ENCODE peak calls at places on chromosomes 7 and 10, in seven cellular contexts. L is CD8-positive, alpha-beta memory T cell; K is hepatocyte; F is heart right ventricle; X is tibial artery; V is HCT116; Z is adrenal gland. T is an unnamed sample.
A peak's percentile ranks its signal among the peaks of the same experiment; 100 is the strongest.

GRCh38 chr10:29636178-29636577 is 1.4 kb upstream of the SVIL start:
- DNase-seq in L (peak; percentile 64), K (no peak), F (no peak), X (no peak), V (no peak), Z (no peak), T (no peak)

GRCh38 chr7:137328389-137329120 is 15.0 kb downstream of the PTN start:
- DNase-seq in L (no peak), K (no peak), F (peak; percentile 16), X (no peak), V (no peak), Z (no peak), T (peak; percentile 57)

GRCh38 chr10:8331896-8332729 is 277.6 kb downstream of the GATA3 start:
- DNase-seq in L (peak; percentile 96), K (peak; percentile 63), F (peak; percentile 7), X (peak; percentile 27), V (no peak), Z (peak; percentile 13), T (peak; percentile 57)

GRCh38 chr7:29408841-29409243 is 154.8 kb upstream of the PRR15 start:
- DNase-seq in L (peak; percentile 48), K (peak; percentile 84), F (peak; percentile 65), X (peak; percentile 48), V (peak; percentile 34), Z (peak; percentile 54), T (no peak)

GRCh38 chr7:34128762-34129161 is 223.4 kb downstream of the BMPER start:
- DNase-seq in L (no peak), K (no peak), F (no peak), X (no peak), V (no peak), Z (no peak), T (no peak)

GRCh38 chr7:55964261-55964801 is at the start of gene NIPSNAP2:
- DNase-seq in L (peak; percentile 63), K (peak; percentile 88), F (no peak), X (no peak), V (peak; percentile 15), Z (peak; percentile 67), T (peak; percentile 86)

GRCh38 chr10:73650537-73651331 is 5.1 kb downstream of the SYNPO2L start:
- DNase-seq in L (no peak), K (no peak), F (peak; percentile 81), X (no peak), V (no peak), Z (no peak), T (peak; percentile 40)

GRCh38 chr7:115838829-115839228 is 191.7 kb downstream of the TFEC start:
- DNase-seq in L (no peak), K (no peak), F (no peak), X (no peak), V (no peak), Z (no peak), T (no peak)

GRCh38 chr10:133039107-133039822 is 48.5 kb upstream of the ADGRA1 start:
- DNase-seq in L (no peak), K (no peak), F (no peak), X (no peak), V (no peak), Z (no peak), T (no peak)

GRCh38 chr7:148264933-148265557 is 325.5 kb upstream of the C7orf33 start:
- DNase-seq in L (no peak), K (peak; percentile 70), F (no peak), X (no peak), V (peak; percentile 24), Z (no peak), T (no peak)

GRCh38 chr10:78514459-78514858 is 480.8 kb downstream of the RPS24 start:
- DNase-seq in L (no peak), K (no peak), F (no peak), X (no peak), V (no peak), Z (no peak), T (no peak)

GRCh38 chr10:46245381-46245900 is 41.4 kb upstream of the ANTXRL start:
- DNase-seq in L (no peak), K (no peak), F (no peak), X (no peak), V (no peak), Z (no peak), T (no peak)

GRCh38 chr10:98303569-98303968 is 35.6 kb upstream of the LOXL4 start:
- DNase-seq in L (no peak), K (no peak), F (no peak), X (no peak), V (no peak), Z (no peak), T (no peak)

GRCh38 chr7:39288303-39288702 is 277.9 kb upstream of the YAE1 start:
- DNase-seq in L (no peak), K (no peak), F (no peak), X (no peak), V (no peak), Z (no peak), T (no peak)

GRCh38 chr7:122550545-122550944 is 148.4 kb downstream of the RNF133 start:
- DNase-seq in L (no peak), K (no peak), F (no peak), X (no peak), V (no peak), Z (no peak), T (no peak)

GRCh38 chr10:31321396-31321941 is 2.5 kb downstream of the ZEB1 start:
- DNase-seq in L (peak; percentile 61), K (no peak), F (peak; percentile 4), X (no peak), V (no peak), Z (no peak), T (no peak)

GRCh38 chr10:120012566-120012965 is 120.0 kb downstream of the SEC23IP start:
- DNase-seq in L (no peak), K (no peak), F (no peak), X (no peak), V (no peak), Z (no peak), T (no peak)

GRCh38 chr10:69769395-69769989 is 32.2 kb upstream of the COL13A1 start:
- DNase-seq in L (no peak), K (peak; percentile 68), F (no peak), X (peak; percentile 36), V (peak; percentile 40), Z (peak; percentile 84), T (peak; percentile 79)

GRCh38 chr10:26790596-26790995 is 70.2 kb downstream of the ABI1 start:
- DNase-seq in L (no peak), K (no peak), F (no peak), X (no peak), V (no peak), Z (no peak), T (no peak)

GRCh38 chr7:87458148-87458547 is 17.3 kb downstream of the ABCB4 start:
- DNase-seq in L (no peak), K (no peak), F (no peak), X (no peak), V (no peak), Z (no peak), T (no peak)

GRCh38 chr10:124267231-124267885 is 151.4 kb downstream of the OAT start:
- DNase-seq in L (no peak), K (no peak), F (peak; percentile 44), X (no peak), V (no peak), Z (no peak), T (no peak)

GRCh38 chr10:31867646-31868045 is 61.0 kb downstream of the ARHGAP12 start:
- DNase-seq in L (no peak), K (no peak), F (no peak), X (no peak), V (no peak), Z (no peak), T (no peak)

GRCh38 chr7:114033475-114033874 is 114.7 kb upstream of the PPP1R3A start:
- DNase-seq in L (no peak), K (no peak), F (no peak), X (no peak), V (no peak), Z (no peak), T (no peak)

GRCh38 chr10:127576751-127577161 is 27.6 kb downstream of the NPS start:
- DNase-seq in L (no peak), K (no peak), F (peak; percentile 64), X (no peak), V (no peak), Z (no peak), T (no peak)

GRCh38 chr10:89158446-89158845 is 48.7 kb downstream of the CH25H start:
- DNase-seq in L (no peak), K (no peak), F (no peak), X (no peak), V (no peak), Z (no peak), T (no peak)

GRCh38 chr10:59372543-59372942 is 10.2 kb upstream of the FAM13C start:
- DNase-seq in L (no peak), K (no peak), F (no peak), X (no peak), V (no peak), Z (no peak), T (no peak)

GRCh38 chr7:8051373-8051772 is 82.8 kb downstream of the GLCCI1 start:
- DNase-seq in L (no peak), K (no peak), F (no peak), X (no peak), V (no peak), Z (no peak), T (no peak)

GRCh38 chr10:102657984-102658724 is 13.9 kb downstream of the TRIM8 start:
- DNase-seq in L (no peak), K (no peak), F (peak; percentile 70), X (no peak), V (no peak), Z (peak; percentile 54), T (no peak)

GRCh38 chr7:11847336-11847735 is 15.3 kb upstream of the THSD7A start:
- DNase-seq in L (no peak), K (no peak), F (no peak), X (no peak), V (no peak), Z (no peak), T (no peak)

GRCh38 chr7:1535100-1535458 is 4.6 kb downstream of the MAFK start:
- DNase-seq in L (no peak), K (no peak), F (no peak), X (no peak), V (no peak), Z (peak; percentile 15), T (peak; percentile 45)
- H3K4me1 ChIP-seq in L (peaks cover 32% of the 10 kb centered on the region), K (peaks cover 59% of the 10 kb centered on the region), F (peaks cover 81% of the 10 kb centered on the region), X (peaks cover 74% of the 10 kb centered on the region), V (peaks cover 73% of the 10 kb centered on the region), Z (peaks cover 63% of the 10 kb centered on the region), T (peaks cover 10% of the 10 kb centered on the region)

DNA sequence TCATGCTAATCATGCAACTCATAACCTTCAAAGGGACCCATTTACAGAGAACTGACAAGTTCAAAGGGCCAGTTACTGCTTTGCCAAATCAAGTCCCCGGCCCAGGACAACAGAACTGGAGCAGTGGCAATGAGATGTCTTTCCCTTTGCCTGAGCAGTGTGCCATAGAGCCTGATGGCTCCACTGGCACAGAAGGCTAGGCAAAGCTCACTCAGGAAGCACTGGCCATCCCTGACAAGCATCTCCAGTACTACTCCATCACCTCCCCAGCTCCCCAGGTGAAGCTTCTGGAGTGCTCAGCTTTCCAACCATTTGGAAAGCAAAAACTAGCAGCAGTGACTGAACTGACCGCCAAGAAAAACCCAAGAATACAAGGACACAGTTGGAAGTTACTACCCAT is 108.3 kb downstream of the SGMS1 start:
- DNase-seq in L (no peak), K (no peak), F (no peak), X (no peak), V (no peak), Z (no peak), T (no peak)
- H3K27me3 ChIP-seq in L (no peaks in the 10 kb centered on the region), K (no peaks in the 10 kb centered on the region), F (no peaks in the 10 kb centered on the region), X (no peaks in the 10 kb centered on the region), V (no peaks in the 10 kb centered on the region), Z (no peaks in the 10 kb centered on the region), T (no peaks in the 10 kb centered on the region)

GRCh38 chr7:128791968-128792319 is at the start of gene CCDC136:
- DNase-seq in L (no peak), K (peak; percentile 38), F (no peak), X (no peak), V (no peak), Z (no peak), T (no peak)
- H3K4me1 ChIP-seq in L (peaks cover 8% of the 10 kb centered on the region), K (peaks cover 11% of the 10 kb centered on the region), F (peaks cover 29% of the 10 kb centered on the region), X (peaks cover 20% of the 10 kb centered on the region), V (peaks cover 6% of the 10 kb centered on the region), Z (peaks cover 15% of the 10 kb centered on the region), T (peaks cover 7% of the 10 kb centered on the region)

GRCh38 chr7:13541326-13541725 is 448.1 kb downstream of the ETV1 start:
- DNase-seq in L (no peak), K (no peak), F (no peak), X (no peak), V (no peak), Z (no peak), T (no peak)
- H3K27me3 ChIP-seq in L (no peaks in the 10 kb centered on the region), K (no peaks in the 10 kb centered on the region), F (no peaks in the 10 kb centered on the region), X (no peaks in the 10 kb centered on the region), V (no peaks in the 10 kb centered on the region), Z (no peaks in the 10 kb centered on the region), T (no peaks in the 10 kb centered on the region)

T was measured in right cardiac atrium.